ENCODE peak calls at places on chromosomes 4 and X, in six cellular contexts. T is Caco-2, G is GM04503, K is NCI-H1092, I is activated B cell treated with CpG ODN at 0.5 μM for 24 hours, J is T-helper 9 cell. R is an unnamed sample.

GRCh38 chr4:158496030-158496741 is 25.5 kb upstream of the RXFP1 start:
- DNase-seq in J (no peak), G (no peak), K (peak), I (no peak), T (peak), R (no peak)

GRCh38 chr4:183729069-183729406 is 69.9 kb downstream of the TRAPPC11 start:
- DNase-seq in J (no peak), T (no peak), K (no peak), G (no peak), I (no peak), R (no peak)

GRCh38 chr4:42282081-42282901 is 115.0 kb upstream of the SHISA3 start:
- DNase-seq in T (no peak), J (no peak), I (no peak), K (peak), G (peak), R (peak)

GRCh38 chr4:184344899-184345572 is 127.4 kb upstream of the ENPP6 start:
- DNase-seq in K (no peak), T (no peak), G (no peak), I (no peak), J (no peak), R (no peak)

GRCh38 chr4:109676886-109677285 is 26.4 kb downstream of the CASP6 start:
- DNase-seq in K (no peak), T (no peak), G (no peak), I (no peak), J (no peak), R (no peak)

GRCh38 chrX:153649915-153650782 is 3.1 kb downstream of the DUSP9 start:
- DNase-seq in T (no peak), G (no peak), I (no peak), J (no peak), K (no peak), R (no peak)

GRCh38 chr4:156970501-156971167 is 965 bp downstream of the PDGFC start:
- DNase-seq in J (no peak), K (peak), G (no peak), T (peak), I (no peak), R (no peak)

GRCh38 chr4:141074098-141074878 is 59.0 kb downstream of the RNF150 start:
- DNase-seq in T (no peak), I (no peak), K (no peak), J (no peak), G (peak), R (no peak)

GRCh38 chr4:31585503-31585902 is 865.3 kb downstream of the PCDH7 start:
- DNase-seq in K (no peak), I (no peak), G (no peak), T (no peak), J (no peak), R (no peak)

GRCh38 chr4:113355550-113356371 is 306.3 kb downstream of the ANK2 start:
- DNase-seq in J (peak), T (peak), G (peak), I (peak), K (no peak), R (peak)

GRCh38 chrX:49915352-49916222 is 6.8 kb upstream of the CLCN5 start:
- DNase-seq in T (peak), J (peak), I (no peak), G (no peak), K (peak), R (peak)

GRCh38 chr4:74098628-74098995 is 383 bp downstream of the CXCL2 start:
- DNase-seq in G (no peak), K (no peak), T (no peak), J (no peak), I (no peak), R (no peak)

GRCh38 chr4:1075809-1076524 is 37.4 kb downstream of the RNF212 start:
- DNase-seq in T (no peak), G (no peak), J (no peak), I (no peak), K (no peak), R (no peak)

GRCh38 chr4:30616943-30617646 is 103.1 kb upstream of the PCDH7 start:
- DNase-seq in J (no peak), K (no peak), G (no peak), I (no peak), T (no peak), R (no peak)

GRCh38 chr4:173446416-173446815 is 47.5 kb upstream of the SCRG1 start:
- DNase-seq in I (no peak), G (no peak), T (no peak), K (no peak), J (no peak), R (no peak)

R was measured in astrocyte of the cerebellum.